ENCODE peak calls at places on chromosomes 5 and 9, in ten cellular contexts. S is AG04450; I is A549; Z is CD8-positive, alpha-beta T cell; C is body of pancreas; F is ovary; U is HepG2; W is gastrocnemius medialis; N is mammary epithelial cell; K is caudate nucleus. A is an unnamed sample.

GRCh38 chr5:139417214-139417613 is 13.3 kb upstream of the SPATA24 start:
- DNase-seq in S (peak; percentile 51), I (no peak), Z (no peak), C (no peak), F (no peak), U (no peak), W (peak; percentile 79), N (no peak), K (no peak), A (no peak)

GRCh38 chr5:78495800-78496199 is 135.4 kb downstream of the SCAMP1 start:
- DNase-seq in S (no peak), I (no peak), Z (no peak), C (no peak), F (no peak), U (no peak), W (no peak), N (no peak), K (no peak), A (no peak)

GRCh38 chr5:161846731-161847130 is 1.2 kb upstream of the GABRA1 start:
- DNase-seq in S (no peak), I (peak; percentile 2), Z (no peak), C (peak; percentile 26), F (no peak), U (no peak), W (no peak), N (peak; percentile 3), K (no peak), A (no peak)

GRCh38 chr9:78918976-78919375 is 622.1 kb downstream of the PSAT1 start:
- DNase-seq in S (no peak), I (no peak), Z (no peak), C (no peak), F (no peak), U (no peak), W (no peak), N (no peak), K (no peak), A (no peak)

GRCh38 chr5:55557123-55557522 is 22.4 kb upstream of the PLPP1 start:
- DNase-seq in S (no peak), I (no peak), Z (no peak), C (no peak), F (no peak), U (no peak), W (no peak), N (no peak), K (no peak), A (no peak)

GRCh38 chr9:131543141-131543540 is 2.2 kb upstream of the PRRT1B start:
- DNase-seq in S (no peak), I (no peak), Z (no peak), C (no peak), F (no peak), U (no peak), W (no peak), N (no peak), K (no peak), A (no peak)

GRCh38 chr9:125444956-125445506 is 183.4 kb downstream of the GAPVD1 start:
- DNase-seq in S (no peak), I (no peak), Z (no peak), C (no peak), F (no peak), U (no peak), W (no peak), N (no peak), K (no peak), A (no peak)

GRCh38 chr9:121269888-121270254 is 1.9 kb downstream of the GSN start:
- DNase-seq in S (no peak), I (no peak), Z (no peak), C (no peak), F (no peak), U (no peak), W (no peak), N (peak; percentile 51), K (no peak), A (no peak)

GRCh38 chr5:75156585-75156984 is 80.1 kb downstream of the ANKRD31 start:
- DNase-seq in S (no peak), I (peak; percentile 17), Z (no peak), C (no peak), F (no peak), U (peak; percentile 15), W (no peak), N (peak; percentile 19), K (no peak), A (no peak)

GRCh38 chr9:89023788-89024187 is 32.5 kb downstream of the S1PR3 start:
- DNase-seq in S (no peak), I (no peak), Z (no peak), C (no peak), F (no peak), U (no peak), W (no peak), N (no peak), K (no peak), A (no peak)

GRCh38 chr9:89022902-89023301 is 31.6 kb downstream of the S1PR3 start:
- DNase-seq in S (no peak), I (no peak), Z (no peak), C (no peak), F (peak; percentile 53), U (no peak), W (no peak), N (no peak), K (no peak), A (no peak)

GRCh38 chr9:89024727-89025126 is 33.5 kb downstream of the S1PR3 start:
- DNase-seq in S (no peak), I (no peak), Z (no peak), C (no peak), F (no peak), U (no peak), W (no peak), N (no peak), K (no peak), A (no peak)

GRCh38 chr9:89026878-89027277 is 35.6 kb downstream of the S1PR3 start:
- DNase-seq in S (no peak), I (no peak), Z (no peak), C (no peak), F (no peak), U (no peak), W (no peak), N (no peak), K (no peak), A (no peak)

DNA sequence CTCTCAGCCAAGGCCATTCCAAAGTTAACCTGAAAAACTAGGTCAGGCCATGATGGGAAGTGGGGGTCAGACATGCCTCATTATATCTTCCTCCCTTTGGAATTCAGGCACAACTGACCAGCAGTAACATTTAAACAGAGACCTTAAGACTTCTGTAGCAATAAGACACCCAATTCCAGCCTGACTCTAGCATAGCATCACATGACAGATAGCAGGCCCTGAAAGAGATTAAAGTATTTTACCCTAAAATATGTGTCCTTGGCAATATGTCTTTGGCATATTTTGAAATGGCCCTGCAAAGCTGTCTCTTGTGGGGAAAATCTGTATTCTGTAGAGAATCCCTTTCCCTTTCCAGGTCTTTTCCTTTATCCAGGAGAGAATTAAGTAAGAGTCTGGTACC is 34.3 kb downstream of the S1PR3 start:
- DNase-seq in S (no peak), I (no peak), Z (no peak), C (no peak), F (no peak), U (no peak), W (no peak), N (no peak), K (no peak), A (no peak)
- H3K27ac ChIP-seq in S (no peak overlapping the region), I (no peak overlapping the region), Z (no peak overlapping the region), C (no peak overlapping the region), F (no peak overlapping the region), U (no peak overlapping the region), W (no peak overlapping the region), N (no peak overlapping the region), K (no peak overlapping the region), A (no peak overlapping the region)

DNA sequence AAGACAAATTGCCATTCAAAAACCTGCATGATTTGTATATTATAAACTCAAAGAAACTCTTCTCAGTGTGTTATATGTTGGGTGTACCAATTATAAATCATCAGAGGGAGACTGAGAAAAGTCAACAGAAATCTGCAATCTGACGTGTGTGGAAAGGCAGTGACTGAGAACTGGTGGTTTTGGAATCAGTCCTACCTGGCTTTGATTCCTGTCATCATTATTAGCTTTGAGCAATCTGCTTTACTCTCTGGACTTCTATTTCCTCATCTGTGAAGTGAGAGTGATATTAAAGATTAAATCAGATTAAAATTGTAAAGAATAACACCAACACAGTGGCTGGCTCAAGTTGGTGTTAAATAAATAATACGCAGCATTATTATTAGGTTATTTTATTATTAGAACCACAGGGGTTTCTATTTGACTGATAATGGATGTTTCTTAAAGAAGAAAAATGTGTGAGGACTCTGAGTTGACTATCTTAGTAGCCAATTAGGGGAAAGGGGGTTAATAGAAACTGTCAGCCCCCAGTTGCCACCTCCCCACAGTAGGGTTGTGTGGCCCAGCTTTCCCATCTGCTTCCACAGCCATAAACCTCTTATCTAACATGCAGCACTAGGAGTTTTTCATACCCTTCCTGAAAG is 59.6 kb downstream of the SNCAIP start:
- DNase-seq in S (no peak), I (no peak), Z (no peak), C (no peak), F (no peak), U (no peak), W (no peak), N (no peak), K (no peak), A (no peak)
- H3K27ac ChIP-seq in S (no peak overlapping the region), I (no peak overlapping the region), Z (no peak overlapping the region), C (no peak overlapping the region), F (no peak overlapping the region), U (no peak overlapping the region), W (no peak overlapping the region), N (no peak overlapping the region), K (no peak overlapping the region), A (no peak overlapping the region)

GRCh38 chr9:35056571-35057270 is 15.7 kb downstream of the VCP start:
- DNase-seq in S (no peak), I (no peak), Z (no peak), C (no peak), F (no peak), U (no peak), W (no peak), N (no peak), K (no peak), A (no peak)
- H3K27ac ChIP-seq in S (no peak overlapping the region), I (no peak overlapping the region), Z (no peak overlapping the region), C (no peak overlapping the region), F (no peak overlapping the region), U (no peak overlapping the region), W (no peak overlapping the region), N (no peak overlapping the region), K (no peak overlapping the region), A (no peak overlapping the region)

GRCh38 chr5:154606246-154606645 is 128.2 kb upstream of the HAND1 start:
- DNase-seq in S (no peak), I (no peak), Z (no peak), C (no peak), F (no peak), U (no peak), W (no peak), N (no peak), K (no peak), A (no peak)

GRCh38 chr5:154606675-154607321 is 128.8 kb upstream of the HAND1 start:
- DNase-seq in S (no peak), I (no peak), Z (no peak), C (no peak), F (no peak), U (no peak), W (no peak), N (no peak), K (no peak), A (no peak)

GRCh38 chr5:154607746-154608145 is 129.7 kb upstream of the HAND1 start:
- DNase-seq in S (no peak), I (no peak), Z (no peak), C (no peak), F (no peak), U (no peak), W (no peak), N (no peak), K (no peak), A (no peak)

GRCh38 chr5:154610321-154611154 is 132.5 kb upstream of the HAND1 start:
- DNase-seq in S (peak; percentile 24), I (peak; percentile 84), Z (no peak), C (peak; percentile 82), F (peak; percentile 73), U (peak; percentile 55), W (peak; percentile 33), N (peak; percentile 56), K (peak; percentile 48), A (no peak)

GRCh38 chr5:154608531-154609011 is 130.5 kb upstream of the HAND1 start:
- DNase-seq in S (no peak), I (no peak), Z (no peak), C (no peak), F (no peak), U (no peak), W (no peak), N (no peak), K (no peak), A (no peak)
- H3K27ac ChIP-seq in S (no peak overlapping the region), I (no peak overlapping the region), Z (no peak overlapping the region), C (no peak overlapping the region), F (no peak overlapping the region), U (no peak overlapping the region), W (no peak overlapping the region), N (no peak overlapping the region), K (no peak overlapping the region), A (no peak overlapping the region)

A was measured in epithelial cell of prostate.